ENCODE peak calls at places on chromosomes 11 and 22, in six cellular contexts. J, D, R, Y, O and Q are unnamed samples.

GRCh38 chr11:122162095-122162494 is 46.1 kb upstream of the BLID start:
- DNase-seq in J (no peak), D (peak), O (no peak), Y (no peak), R (peak), Q (no peak)

GRCh38 chr11:75398906-75399305 is 412 bp upstream of the RPS3 start:
- DNase-seq in O (no peak), J (no peak), R (no peak), D (no peak), Y (no peak), Q (no peak)

GRCh38 chr22:38935023-38935422 is 22.4 kb upstream of the APOBEC3A start:
- DNase-seq in D (no peak), Y (peak), O (no peak), J (no peak), R (no peak), Q (no peak)

GRCh38 chr11:66950113-66950535 is 8.1 kb downstream of the PC start:
- DNase-seq in D (peak), Y (no peak), J (peak), R (peak), O (peak), Q (peak)

GRCh38 chr11:61482513-61482912 is 26.0 kb upstream of the LRRC10B start:
- DNase-seq in J (peak), O (no peak), Y (no peak), R (no peak), D (no peak), Q (no peak)

GRCh38 chr22:22703715-22704114 is 59.3 kb downstream of the GGTLC2 start:
- DNase-seq in D (peak), R (peak), O (no peak), Y (no peak), J (no peak), Q (no peak)

GRCh38 chr11:69873166-69874077 is 54.2 kb upstream of the FGF3 start:
- DNase-seq in O (peak), R (no peak), J (no peak), D (no peak), Y (no peak), Q (no peak)

GRCh38 chr22:30396871-30397655 is at the start of gene SEC14L2:
- DNase-seq in O (peak), J (peak), R (peak), D (peak), Y (peak), Q (peak)

GRCh38 chr22:47591016-47591415 is 828.6 kb downstream of the TBC1D22A start:
- DNase-seq in J (no peak), O (peak), D (no peak), R (no peak), Y (no peak), Q (no peak)

GRCh38 chr22:46528121-46528610 is 9.3 kb downstream of the CELSR1 start:
- DNase-seq in Y (no peak), J (no peak), D (no peak), O (no peak), R (peak), Q (no peak)

GRCh38 chr22:36510966-36511881 is 4.4 kb upstream of the FOXRED2 start:
- DNase-seq in Y (no peak), R (peak), J (peak), D (peak), O (no peak), Q (no peak)

GRCh38 chr11:126834149-126834548 is 166.4 kb downstream of the KIRREL3 start:
- DNase-seq in O (no peak), D (no peak), R (peak), J (no peak), Y (no peak), Q (no peak)

GRCh38 chr11:2734181-2735052 is 34.6 kb upstream of the KCNQ1OT1 start:
- DNase-seq in D (no peak), J (no peak), O (no peak), R (no peak), Y (no peak), Q (no peak)

GRCh38 chr22:34638128-34638527 is 427.8 kb upstream of the ISX start:
- DNase-seq in Y (no peak), R (no peak), O (no peak), J (no peak), D (no peak), Q (no peak)

GRCh38 chr22:43861529-43861928 is 784 bp downstream of the SULT4A1 start:
- DNase-seq in Y (no peak), J (no peak), O (peak), D (no peak), R (no peak), Q (no peak)

GRCh38 chr11:67373916-67374570 is 645 bp upstream of the CLCF1 start:
- DNase-seq in J (peak), Y (peak), R (peak), D (peak), O (peak), Q (peak)

GRCh38 chr11:3166268-3167142 is 1.4 kb upstream of the OSBPL5 start:
- DNase-seq in O (no peak), Y (no peak), D (no peak), J (no peak), R (no peak), Q (peak)

GRCh38 chr22:37187891-37188761 is at the start of gene C1QTNF6:
- DNase-seq in R (peak), Y (no peak), O (peak), D (peak), J (no peak), Q (peak)

GRCh38 chr22:20931126-20931654 is 14.0 kb downstream of the CRKL start:
- DNase-seq in J (no peak), R (no peak), O (no peak), D (no peak), Y (no peak), Q (no peak)

GRCh38 chr11:7796842-7797241 is at the start of gene OR5P2:
- DNase-seq in O (no peak), D (no peak), R (no peak), Y (no peak), J (no peak), Q (no peak)

GRCh38 chr11:10770626-10771254 is 19.7 kb downstream of the CTR9 start:
- DNase-seq in J (peak), Y (peak), R (peak), D (peak), O (no peak), Q (peak)

GRCh38 chr11:83693279-83693992 is 407.3 kb upstream of the CCDC90B start:
- DNase-seq in D (no peak), J (no peak), O (no peak), Y (no peak), R (no peak), Q (no peak)

GRCh38 chr11:116420770-116421528 is 351.8 kb downstream of the BUD13 start:
- DNase-seq in D (no peak), Y (no peak), R (no peak), O (peak), J (no peak), Q (no peak)

GRCh38 chr22:43044402-43044801 is 29.5 kb upstream of the PACSIN2 start:
- DNase-seq in J (no peak), Y (no peak), D (no peak), O (no peak), R (no peak), Q (no peak)

GRCh38 chr11:69055598-69056516 is 7.1 kb downstream of the TPCN2 start:
- DNase-seq in J (no peak), D (no peak), Y (no peak), R (no peak), O (peak), Q (no peak)

GRCh38 chr11:76808996-76809395 is 25.8 kb downstream of the TSKU start:
- DNase-seq in J (no peak), D (no peak), Y (no peak), R (no peak), O (no peak), Q (no peak)